ENCODE peak calls at places on chromosome 9, in six cellular contexts. D, R, T, B, F and Z are unnamed samples.

GRCh38 chr9:133763272-133764183 is 25.4 kb upstream of the SARDH start:
- DNase-seq in R (no peak), D (no peak), T (no peak), F (no peak), B (no peak), Z (no peak)

GRCh38 chr9:35792044-35792813 is 838 bp downstream of the NPR2 start:
- DNase-seq in D (no peak), F (no peak), T (no peak), B (no peak), R (no peak), Z (no peak)

GRCh38 chr9:35001803-35002502 is 12.4 kb downstream of the DNAJB5 start:
- DNase-seq in F (no peak), B (no peak), T (no peak), R (no peak), D (no peak), Z (no peak)

GRCh38 chr9:94478755-94479730 is 75.8 kb upstream of the PCAT7 start:
- DNase-seq in F (no peak), R (no peak), T (no peak), B (no peak), D (no peak), Z (no peak)

GRCh38 chr9:124698265-124698664 is 72.8 kb downstream of the NR6A1 start:
- DNase-seq in D (no peak), F (no peak), R (no peak), T (no peak), B (no peak), Z (no peak)

GRCh38 chr9:127308559-127309429 is 44.2 kb downstream of the GARNL3 start:
- DNase-seq in D (no peak), B (no peak), F (no peak), R (peak), T (peak), Z (no peak)

GRCh38 chr9:70478963-70479641 is 64.6 kb upstream of the KLF9 start:
- DNase-seq in B (no peak), T (no peak), D (no peak), R (no peak), F (no peak), Z (no peak)

GRCh38 chr9:70551391-70551790 is 136.9 kb upstream of the KLF9 start:
- DNase-seq in B (no peak), R (no peak), F (no peak), T (no peak), D (no peak), Z (no peak)

GRCh38 chr9:94016744-94017143 is 61.6 kb upstream of the BARX1 start:
- DNase-seq in R (no peak), T (no peak), F (no peak), B (no peak), D (no peak), Z (no peak)